ENCODE peak calls at places on chromosomes 12 and 14, in six cellular contexts. H is A549, E is endothelial cell of umbilical vein, V is K562, L is HepG2, B is GM12878. Q is an unnamed sample.

GRCh38 chr14:63388766-63389431 is 70.2 kb upstream of the GPHB5 start:
- DNase-seq in H (peak), E (peak), V (peak), L (peak), B (peak), Q (peak)

GRCh38 chr14:25463475-25463874 is 413.5 kb upstream of the STXBP6 start:
- DNase-seq in H (no peak), E (no peak), V (no peak), L (no peak), B (no peak), Q (no peak)

GRCh38 chr12:12166751-12167150 is 96.0 kb downstream of the BCL2L14 start:
- DNase-seq in H (no peak), E (no peak), V (no peak), L (no peak), B (no peak), Q (no peak)

GRCh38 chr12:6494351-6494743 is 445 bp downstream of the NCAPD2 start:
- DNase-seq in H (no peak), E (no peak), V (no peak), L (no peak), B (no peak), Q (no peak)

GRCh38 chr12:109111775-109112491 is 4.5 kb upstream of the ACACB start:
- DNase-seq in H (peak), E (peak), V (peak), L (peak), B (no peak), Q (peak)

GRCh38 chr14:51884086-51884927 is 23.9 kb downstream of the GNG2 start:
- DNase-seq in H (no peak), E (peak), V (no peak), L (no peak), B (no peak), Q (peak)

GRCh38 chr12:12087693-12088034 is 16.9 kb downstream of the BCL2L14 start:
- DNase-seq in H (no peak), E (no peak), V (no peak), L (no peak), B (no peak), Q (no peak)

GRCh38 chr14:100018482-100018881 is 46.7 kb upstream of the EVL start:
- DNase-seq in H (peak), E (no peak), V (peak), L (peak), B (no peak), Q (peak)

GRCh38 chr12:22625671-22626251 is 790 bp downstream of the ETNK1 start:
- DNase-seq in H (peak), E (peak), V (peak), L (peak), B (peak), Q (peak)

GRCh38 chr14:89534896-89535615 is 118.0 kb upstream of the FOXN3 start:
- DNase-seq in H (no peak), E (peak), V (no peak), L (no peak), B (no peak), Q (no peak)

GRCh38 chr12:109947511-109947910 is 47.4 kb downstream of the TCHP start:
- DNase-seq in H (no peak), E (no peak), V (no peak), L (no peak), B (no peak), Q (peak)

GRCh38 chr12:51662728-51663154 is 71.7 kb downstream of the SCN8A start:
- DNase-seq in H (peak), E (no peak), V (no peak), L (peak), B (no peak), Q (no peak)

GRCh38 chr14:81400202-81400678 is at the start of gene STON2:
- DNase-seq in H (peak), E (no peak), V (peak), L (no peak), B (no peak), Q (peak)

GRCh38 chr12:65668981-65669695 is 155.1 kb upstream of the HMGA2 start:
- DNase-seq in H (no peak), E (no peak), V (no peak), L (no peak), B (no peak), Q (no peak)
- TF ChIP-seq MYC in H (no peak), E (no peak), V (no peak), L (no peak), B (no peak), Q (no peak)

DNA sequence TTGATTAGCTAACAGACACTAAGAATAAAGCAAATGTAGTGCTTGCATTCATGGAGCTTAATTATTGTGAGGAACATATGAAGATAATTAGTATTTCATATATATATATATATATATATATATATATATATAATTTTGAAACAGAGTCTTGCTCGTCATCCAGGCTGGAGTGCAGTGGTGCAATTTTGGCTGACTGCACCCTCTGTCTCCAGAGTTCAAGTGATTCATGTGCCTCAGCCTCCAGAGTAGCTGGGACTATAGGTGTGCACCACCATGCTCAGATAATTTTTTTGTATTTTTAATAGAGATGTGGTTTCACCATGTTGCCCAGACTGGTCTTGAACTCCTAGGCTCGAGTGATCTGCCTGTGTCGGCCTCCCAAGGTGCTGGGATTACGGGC is 1091.6 kb upstream of the TMEM132C start:
- DNase-seq in H (no peak), E (no peak), V (no peak), L (no peak), B (no peak), Q (no peak)
- TF ChIP-seq MYC in H (no peak), E (no peak), V (no peak), L (no peak), B (no peak), Q (no peak)

DNA sequence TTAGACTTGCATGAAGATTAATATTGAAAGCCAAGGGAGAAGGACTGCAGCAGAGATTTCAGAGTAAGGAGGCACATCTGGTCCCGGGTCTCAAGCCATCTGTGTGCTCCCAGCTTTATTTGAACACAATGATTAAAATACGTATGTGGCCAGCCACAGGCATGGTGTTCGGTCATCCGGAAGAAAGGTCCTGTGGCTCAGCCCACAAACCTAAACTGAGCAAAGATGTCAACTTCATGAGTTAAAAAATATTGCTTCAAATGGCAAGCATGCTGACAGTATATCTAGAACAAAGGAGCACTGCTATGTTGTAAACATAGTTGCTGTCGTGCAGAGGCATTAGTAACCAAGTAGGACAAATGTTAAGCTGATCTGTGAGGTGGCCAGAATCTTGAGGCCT is 103.5 kb upstream of the HMGA2 start:
- DNase-seq in H (no peak), E (no peak), V (no peak), L (no peak), B (no peak), Q (no peak)
- TF ChIP-seq MYC in H (no peak), E (no peak), V (no peak), L (no peak), B (no peak), Q (no peak)

DNA sequence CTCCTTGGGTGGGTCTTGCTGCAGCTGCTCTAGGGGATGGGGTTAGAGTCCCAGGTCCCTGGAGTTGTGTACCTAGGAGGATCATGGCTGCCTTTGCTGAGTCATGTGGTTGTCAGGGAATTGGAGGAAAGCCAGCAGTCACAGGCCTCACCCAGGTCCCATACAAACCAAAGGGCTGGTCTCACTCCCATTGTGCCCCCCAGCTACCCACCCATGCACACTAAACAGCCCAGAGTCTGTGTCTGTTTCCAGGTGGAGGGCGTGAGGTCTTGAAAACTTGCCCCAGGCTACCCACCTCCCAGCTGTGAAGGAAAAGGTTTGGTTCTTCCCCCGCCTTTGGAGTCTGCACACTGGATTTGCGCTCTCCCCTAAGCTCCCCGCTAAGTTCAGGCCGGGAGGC is 387.8 kb downstream of the TMTC2 start:
- DNase-seq in H (peak), E (no peak), V (no peak), L (no peak), B (no peak), Q (no peak)
- TF ChIP-seq MYC in H (no peak), E (no peak), V (no peak), L (no peak), B (no peak), Q (no peak)

Q was measured in NB4.